ENCODE peak calls at places on chromosome 11, in seven cellular contexts. One of them, this sample, is unnamed.

GRCh38 chr11:130389315-130389935 is 39.0 kb downstream of the ADAMTS8 start:
- DNase-seq in ureter: no peak
- DNase-seq in NCI-H1092 treated with DMSO at 0.1 percent for 48 hours: no peak
- DNase-seq in EH: no peak
- DNase-seq in germinal center: no peak
- DNase-seq in stimulated activated CD4-positive, alpha-beta T cell treated with anti-CD3 and anti-CD28 coated beads, TNF-alpha, amount 100 ng/mL, for 1 hour: no peak
- DNase-seq in cardiac septum: no peak
- DNase-seq in this sample: no peak

GRCh38 chr11:122209619-122210377 is 93.8 kb upstream of the BLID start:
- DNase-seq in germinal center: no peak
- DNase-seq in EH: peak
- DNase-seq in cardiac septum: no peak
- DNase-seq in ureter: peak
- DNase-seq in NCI-H1092 treated with DMSO at 0.1 percent for 48 hours: peak
- DNase-seq in stimulated activated CD4-positive, alpha-beta T cell treated with anti-CD3 and anti-CD28 coated beads, TNF-alpha, amount 100 ng/mL, for 1 hour: no peak
- DNase-seq in this sample: no peak

GRCh38 chr11:46972821-46973220 is 36.3 kb downstream of the CSTPP1 start:
- DNase-seq in ureter: no peak
- DNase-seq in EH: no peak
- DNase-seq in cardiac septum: no peak
- DNase-seq in stimulated activated CD4-positive, alpha-beta T cell treated with anti-CD3 and anti-CD28 coated beads, TNF-alpha, amount 100 ng/mL, for 1 hour: no peak
- DNase-seq in germinal center: no peak
- DNase-seq in NCI-H1092 treated with DMSO at 0.1 percent for 48 hours: no peak
- DNase-seq in this sample: no peak

GRCh38 chr11:25211635-25212251 is 714.9 kb downstream of the LUZP2 start:
- DNase-seq in stimulated activated CD4-positive, alpha-beta T cell treated with anti-CD3 and anti-CD28 coated beads, TNF-alpha, amount 100 ng/mL, for 1 hour: no peak
- DNase-seq in cardiac septum: no peak
- DNase-seq in germinal center: no peak
- DNase-seq in NCI-H1092 treated with DMSO at 0.1 percent for 48 hours: no peak
- DNase-seq in EH: no peak
- DNase-seq in ureter: no peak
- DNase-seq in this sample: no peak

GRCh38 chr11:116786360-116786759 is 1.5 kb downstream of the ZPR1 start:
- DNase-seq in EH: no peak
- DNase-seq in stimulated activated CD4-positive, alpha-beta T cell treated with anti-CD3 and anti-CD28 coated beads, TNF-alpha, amount 100 ng/mL, for 1 hour: no peak
- DNase-seq in cardiac septum: no peak
- DNase-seq in ureter: no peak
- DNase-seq in germinal center: no peak
- DNase-seq in NCI-H1092 treated with DMSO at 0.1 percent for 48 hours: no peak
- DNase-seq in this sample: no peak

GRCh38 chr11:68271023-68271780 is 571 bp downstream of the C11orf24 start:
- DNase-seq in EH: peak
- DNase-seq in stimulated activated CD4-positive, alpha-beta T cell treated with anti-CD3 and anti-CD28 coated beads, TNF-alpha, amount 100 ng/mL, for 1 hour: peak
- DNase-seq in NCI-H1092 treated with DMSO at 0.1 percent for 48 hours: peak
- DNase-seq in germinal center: peak
- DNase-seq in ureter: peak
- DNase-seq in cardiac septum: no peak
- DNase-seq in this sample: peak

GRCh38 chr11:87851234-87851633 is 324.0 kb downstream of the RAB38 start:
- DNase-seq in NCI-H1092 treated with DMSO at 0.1 percent for 48 hours: no peak
- DNase-seq in ureter: no peak
- DNase-seq in cardiac septum: no peak
- DNase-seq in stimulated activated CD4-positive, alpha-beta T cell treated with anti-CD3 and anti-CD28 coated beads, TNF-alpha, amount 100 ng/mL, for 1 hour: no peak
- DNase-seq in germinal center: no peak
- DNase-seq in EH: peak
- DNase-seq in this sample: no peak

GRCh38 chr11:13955971-13956421 is 6.5 kb upstream of the SPON1 start:
- DNase-seq in ureter: peak
- DNase-seq in stimulated activated CD4-positive, alpha-beta T cell treated with anti-CD3 and anti-CD28 coated beads, TNF-alpha, amount 100 ng/mL, for 1 hour: no peak
- DNase-seq in cardiac septum: peak
- DNase-seq in EH: peak
- DNase-seq in NCI-H1092 treated with DMSO at 0.1 percent for 48 hours: peak
- DNase-seq in germinal center: peak
- DNase-seq in this sample: no peak

GRCh38 chr11:126345759-126346585 is 9.5 kb upstream of the ST3GAL4 start:
- DNase-seq in EH: peak
- DNase-seq in NCI-H1092 treated with DMSO at 0.1 percent for 48 hours: no peak
- DNase-seq in cardiac septum: peak
- DNase-seq in stimulated activated CD4-positive, alpha-beta T cell treated with anti-CD3 and anti-CD28 coated beads, TNF-alpha, amount 100 ng/mL, for 1 hour: no peak
- DNase-seq in germinal center: no peak
- DNase-seq in ureter: no peak
- DNase-seq in this sample: no peak

GRCh38 chr11:68889948-68890446 is 13.6 kb downstream of the MRPL21 start:
- DNase-seq in ureter: peak
- DNase-seq in EH: peak
- DNase-seq in NCI-H1092 treated with DMSO at 0.1 percent for 48 hours: no peak
- DNase-seq in germinal center: no peak
- DNase-seq in stimulated activated CD4-positive, alpha-beta T cell treated with anti-CD3 and anti-CD28 coated beads, TNF-alpha, amount 100 ng/mL, for 1 hour: no peak
- DNase-seq in cardiac septum: no peak
- DNase-seq in this sample: no peak

GRCh38 chr11:35662061-35662648 is 420 bp upstream of the TRIM44 start:
- DNase-seq in NCI-H1092 treated with DMSO at 0.1 percent for 48 hours: peak
- DNase-seq in ureter: no peak
- DNase-seq in EH: no peak
- DNase-seq in cardiac septum: no peak
- DNase-seq in germinal center: peak
- DNase-seq in stimulated activated CD4-positive, alpha-beta T cell treated with anti-CD3 and anti-CD28 coated beads, TNF-alpha, amount 100 ng/mL, for 1 hour: peak
- DNase-seq in this sample: no peak

GRCh38 chr11:62545437-62546243 is 966 bp downstream of the AHNAK start:
- DNase-seq in ureter: peak
- DNase-seq in germinal center: no peak
- DNase-seq in cardiac septum: peak
- DNase-seq in NCI-H1092 treated with DMSO at 0.1 percent for 48 hours: no peak
- DNase-seq in EH: peak
- DNase-seq in stimulated activated CD4-positive, alpha-beta T cell treated with anti-CD3 and anti-CD28 coated beads, TNF-alpha, amount 100 ng/mL, for 1 hour: peak
- DNase-seq in this sample: no peak

GRCh38 chr11:64436025-64436424 is 77.1 kb downstream of the RPS6KA4 start:
- DNase-seq in stimulated activated CD4-positive, alpha-beta T cell treated with anti-CD3 and anti-CD28 coated beads, TNF-alpha, amount 100 ng/mL, for 1 hour: no peak
- DNase-seq in NCI-H1092 treated with DMSO at 0.1 percent for 48 hours: no peak
- DNase-seq in cardiac septum: no peak
- DNase-seq in EH: no peak
- DNase-seq in germinal center: no peak
- DNase-seq in ureter: no peak
- DNase-seq in this sample: no peak

GRCh38 chr11:57798905-57799559 is 37.4 kb downstream of the CTNND1 start:
- DNase-seq in NCI-H1092 treated with DMSO at 0.1 percent for 48 hours: no peak
- DNase-seq in ureter: peak
- DNase-seq in stimulated activated CD4-positive, alpha-beta T cell treated with anti-CD3 and anti-CD28 coated beads, TNF-alpha, amount 100 ng/mL, for 1 hour: no peak
- DNase-seq in germinal center: no peak
- DNase-seq in cardiac septum: no peak
- DNase-seq in EH: peak
- DNase-seq in this sample: no peak

GRCh38 chr11:93537022-93537421 is 6.2 kb downstream of the SMCO4 start:
- DNase-seq in NCI-H1092 treated with DMSO at 0.1 percent for 48 hours: peak
- DNase-seq in ureter: no peak
- DNase-seq in EH: no peak
- DNase-seq in germinal center: no peak
- DNase-seq in stimulated activated CD4-positive, alpha-beta T cell treated with anti-CD3 and anti-CD28 coated beads, TNF-alpha, amount 100 ng/mL, for 1 hour: no peak
- DNase-seq in cardiac septum: peak
- DNase-seq in this sample: no peak

GRCh38 chr11:47587733-47588326 is 1.4 kb downstream of the FAM180B start:
- DNase-seq in cardiac septum: no peak
- DNase-seq in NCI-H1092 treated with DMSO at 0.1 percent for 48 hours: no peak
- DNase-seq in germinal center: no peak
- DNase-seq in ureter: no peak
- DNase-seq in stimulated activated CD4-positive, alpha-beta T cell treated with anti-CD3 and anti-CD28 coated beads, TNF-alpha, amount 100 ng/mL, for 1 hour: no peak
- DNase-seq in EH: no peak
- DNase-seq in this sample: no peak

GRCh38 chr11:1975185-1975584 is 22.5 kb downstream of the H19 start:
- DNase-seq in NCI-H1092 treated with DMSO at 0.1 percent for 48 hours: no peak
- DNase-seq in EH: no peak
- DNase-seq in germinal center: no peak
- DNase-seq in stimulated activated CD4-positive, alpha-beta T cell treated with anti-CD3 and anti-CD28 coated beads, TNF-alpha, amount 100 ng/mL, for 1 hour: no peak
- DNase-seq in cardiac septum: no peak
- DNase-seq in ureter: no peak
- DNase-seq in this sample: no peak

GRCh38 chr11:125394306-125394705 is 101.8 kb downstream of the FEZ1 start:
- DNase-seq in germinal center: no peak
- DNase-seq in NCI-H1092 treated with DMSO at 0.1 percent for 48 hours: no peak
- DNase-seq in stimulated activated CD4-positive, alpha-beta T cell treated with anti-CD3 and anti-CD28 coated beads, TNF-alpha, amount 100 ng/mL, for 1 hour: no peak
- DNase-seq in ureter: no peak
- DNase-seq in cardiac septum: no peak
- DNase-seq in EH: no peak
- DNase-seq in this sample: no peak

GRCh38 chr11:66854231-66854661 is 2.6 kb upstream of the LRFN4 start:
- DNase-seq in stimulated activated CD4-positive, alpha-beta T cell treated with anti-CD3 and anti-CD28 coated beads, TNF-alpha, amount 100 ng/mL, for 1 hour: no peak
- DNase-seq in NCI-H1092 treated with DMSO at 0.1 percent for 48 hours: no peak
- DNase-seq in ureter: no peak
- DNase-seq in cardiac septum: no peak
- DNase-seq in EH: no peak
- DNase-seq in germinal center: no peak
- DNase-seq in this sample: no peak

GRCh38 chr11:104028476-104028875 is 8.0 kb upstream of the DDI1 start:
- DNase-seq in ureter: no peak
- DNase-seq in stimulated activated CD4-positive, alpha-beta T cell treated with anti-CD3 and anti-CD28 coated beads, TNF-alpha, amount 100 ng/mL, for 1 hour: no peak
- DNase-seq in germinal center: no peak
- DNase-seq in EH: no peak
- DNase-seq in cardiac septum: no peak
- DNase-seq in NCI-H1092 treated with DMSO at 0.1 percent for 48 hours: no peak
- DNase-seq in this sample: no peak

GRCh38 chr11:81658722-81659121 is 1074.9 kb downstream of the FAM181B start:
- DNase-seq in stimulated activated CD4-positive, alpha-beta T cell treated with anti-CD3 and anti-CD28 coated beads, TNF-alpha, amount 100 ng/mL, for 1 hour: no peak
- DNase-seq in EH: no peak
- DNase-seq in germinal center: peak
- DNase-seq in NCI-H1092 treated with DMSO at 0.1 percent for 48 hours: peak
- DNase-seq in ureter: no peak
- DNase-seq in cardiac septum: no peak
- DNase-seq in this sample: peak

GRCh38 chr11:23555085-23555484 is 694.8 kb upstream of the CCDC179 start:
- DNase-seq in NCI-H1092 treated with DMSO at 0.1 percent for 48 hours: no peak
- DNase-seq in cardiac septum: no peak
- DNase-seq in ureter: no peak
- DNase-seq in EH: peak
- DNase-seq in stimulated activated CD4-positive, alpha-beta T cell treated with anti-CD3 and anti-CD28 coated beads, TNF-alpha, amount 100 ng/mL, for 1 hour: no peak
- DNase-seq in germinal center: no peak
- DNase-seq in this sample: no peak

GRCh38 chr11:101960231-101960630 is 43.9 kb upstream of the ANGPTL5 start:
- DNase-seq in stimulated activated CD4-positive, alpha-beta T cell treated with anti-CD3 and anti-CD28 coated beads, TNF-alpha, amount 100 ng/mL, for 1 hour: no peak
- DNase-seq in ureter: no peak
- DNase-seq in EH: no peak
- DNase-seq in NCI-H1092 treated with DMSO at 0.1 percent for 48 hours: no peak
- DNase-seq in germinal center: no peak
- DNase-seq in cardiac septum: no peak
- DNase-seq in this sample: no peak

GRCh38 chr11:74468058-74468457 is 709 bp upstream of the KCNE3 start:
- DNase-seq in cardiac septum: no peak
- DNase-seq in ureter: no peak
- DNase-seq in germinal center: no peak
- DNase-seq in EH: no peak
- DNase-seq in NCI-H1092 treated with DMSO at 0.1 percent for 48 hours: no peak
- DNase-seq in stimulated activated CD4-positive, alpha-beta T cell treated with anti-CD3 and anti-CD28 coated beads, TNF-alpha, amount 100 ng/mL, for 1 hour: no peak
- DNase-seq in this sample: no peak

This sample was measured in GM18507.